ENCODE peak calls at places on chromosomes 13 and 19, in ten cellular contexts. P is testis; A is CD8-positive, alpha-beta T cell; G is mammary epithelial cell; Z is AG04450; J is colonic mucosa; I is endothelial cell of umbilical vein; R is breast epithelium; T is ascending aorta; K is psoas muscle. Q is an unnamed sample.

GRCh38 chr19:10305139-10305806 is 4.3 kb downstream of the ZGLP1 start:
- DNase-seq in P (no peak), A (no peak), G (no peak), Z (no peak), J (no peak), I (no peak), R (no peak), T (no peak), K (peak), Q (peak)

GRCh38 chr13:48775804-48776203 is 122.1 kb downstream of the CYSLTR2 start:
- DNase-seq in P (no peak), A (no peak), G (peak), Z (peak), J (no peak), I (no peak), R (no peak), T (no peak), K (no peak), Q (no peak)

GRCh38 chr13:59946924-59947323 is 216.8 kb downstream of the DIAPH3 start:
- DNase-seq in P (no peak), A (no peak), G (no peak), Z (no peak), J (no peak), I (peak), R (no peak), T (no peak), K (no peak), Q (no peak)

GRCh38 chr13:110921209-110921608 is 6.3 kb upstream of the ANKRD10 start:
- DNase-seq in P (no peak), A (no peak), G (no peak), Z (no peak), J (no peak), I (no peak), R (no peak), T (no peak), K (no peak), Q (no peak)

GRCh38 chr19:33424181-33424580 is 50.7 kb downstream of the CEBPG start:
- DNase-seq in P (no peak), A (no peak), G (no peak), Z (no peak), J (no peak), I (no peak), R (no peak), T (no peak), K (no peak), Q (peak)

GRCh38 chr19:11322269-11323024 is 17.0 kb downstream of the RAB3D start:
- DNase-seq in P (no peak), A (no peak), G (no peak), Z (no peak), J (no peak), I (no peak), R (no peak), T (no peak), K (no peak), Q (no peak)

GRCh38 chr19:13022859-13023636 is 27.8 kb downstream of the NFIX start:
- DNase-seq in P (peak), A (no peak), G (peak), Z (peak), J (peak), I (peak), R (peak), T (no peak), K (peak), Q (no peak)

GRCh38 chr19:12350185-12350889 is 15.1 kb downstream of the ZNF442 start:
- DNase-seq in P (no peak), A (no peak), G (no peak), Z (no peak), J (no peak), I (no peak), R (no peak), T (no peak), K (no peak), Q (no peak)

GRCh38 chr13:71034018-71034417 is 833.0 kb downstream of the DACH1 start:
- DNase-seq in P (no peak), A (no peak), G (no peak), Z (no peak), J (no peak), I (no peak), R (no peak), T (no peak), K (no peak), Q (no peak)

GRCh38 chr13:51453959-51454703 is 1.3 kb upstream of the INTS6 start:
- DNase-seq in P (peak), A (no peak), G (peak), Z (no peak), J (peak), I (peak), R (peak), T (no peak), K (no peak), Q (peak)

GRCh38 chr13:112716461-112716820 is 26.6 kb downstream of the ATP11A start:
- DNase-seq in P (no peak), A (no peak), G (no peak), Z (no peak), J (no peak), I (no peak), R (no peak), T (no peak), K (no peak), Q (no peak)

GRCh38 chr19:4755459-4755858 is 31.8 kb upstream of the DPP9 start:
- DNase-seq in P (no peak), A (no peak), G (no peak), Z (no peak), J (no peak), I (no peak), R (no peak), T (no peak), K (no peak), Q (no peak)

GRCh38 chr13:45885194-45885593 is 33.6 kb upstream of the SIAH3 start:
- DNase-seq in P (no peak), A (no peak), G (no peak), Z (no peak), J (no peak), I (no peak), R (no peak), T (no peak), K (no peak), Q (no peak)

GRCh38 chr19:1254081-1254527 is 5.7 kb downstream of the MIDN start:
- DNase-seq in P (peak), A (no peak), G (no peak), Z (no peak), J (no peak), I (no peak), R (no peak), T (no peak), K (peak), Q (no peak)

GRCh38 chr13:108156749-108157148 is 58.6 kb downstream of the LIG4 start:
- DNase-seq in P (no peak), A (no peak), G (no peak), Z (no peak), J (no peak), I (no peak), R (no peak), T (no peak), K (no peak), Q (no peak)

GRCh38 chr19:14305706-14306105 is 75.5 kb upstream of the ADGRE5 start:
- DNase-seq in P (no peak), A (no peak), G (no peak), Z (no peak), J (no peak), I (no peak), R (no peak), T (no peak), K (no peak), Q (no peak)

GRCh38 chr19:54317108-54317964 is 4.4 kb upstream of the LILRA5 start:
- DNase-seq in P (peak), A (no peak), G (no peak), Z (no peak), J (no peak), I (no peak), R (no peak), T (no peak), K (no peak), Q (no peak)

GRCh38 chr19:55549500-55550320 is 4.4 kb upstream of the SBK3 start:
- DNase-seq in P (no peak), A (no peak), G (peak), Z (peak), J (peak), I (peak), R (no peak), T (no peak), K (peak), Q (peak)

GRCh38 chr19:38975214-38975860 is at the start of gene FBXO17:
- DNase-seq in P (peak), A (no peak), G (peak), Z (no peak), J (peak), I (peak), R (no peak), T (no peak), K (peak), Q (peak)

GRCh38 chr13:66915596-66916185 is 314.4 kb downstream of the PCDH9 start:
- DNase-seq in P (no peak), A (no peak), G (peak), Z (no peak), J (no peak), I (peak), R (no peak), T (no peak), K (no peak), Q (no peak)

GRCh38 chr13:20150561-20150960 is 10.3 kb downstream of the GJA3 start:
- DNase-seq in P (no peak), A (no peak), G (no peak), Z (no peak), J (no peak), I (no peak), R (no peak), T (no peak), K (no peak), Q (no peak)

GRCh38 chr19:53521373-53522202 is 16.4 kb upstream of the ZNF331 start:
- DNase-seq in P (no peak), A (no peak), G (no peak), Z (no peak), J (no peak), I (no peak), R (no peak), T (no peak), K (no peak), Q (no peak)

GRCh38 chr13:60152904-60153303 is 10.8 kb downstream of the DIAPH3 start:
- DNase-seq in P (no peak), A (no peak), G (no peak), Z (no peak), J (no peak), I (no peak), R (no peak), T (no peak), K (no peak), Q (no peak)

GRCh38 chr13:99158846-99159245 is 41.8 kb upstream of the UBAC2 start:
- DNase-seq in P (no peak), A (no peak), G (peak), Z (no peak), J (no peak), I (no peak), R (no peak), T (no peak), K (no peak), Q (no peak)

GRCh38 chr13:42084722-42085121 is 36.3 kb downstream of the DGKH start:
- DNase-seq in P (no peak), A (no peak), G (no peak), Z (no peak), J (no peak), I (no peak), R (no peak), T (no peak), K (no peak), Q (no peak)

GRCh38 chr13:60482012-60482411 is 85.0 kb downstream of the TDRD3 start:
- DNase-seq in P (no peak), A (no peak), G (peak), Z (no peak), J (no peak), I (no peak), R (no peak), T (no peak), K (no peak), Q (no peak)

GRCh38 chr13:41631296-41631965 is 174.1 kb downstream of the RGCC start:
- DNase-seq in P (no peak), A (no peak), G (no peak), Z (no peak), J (no peak), I (no peak), R (no peak), T (no peak), K (no peak), Q (no peak)

GRCh38 chr19:42316223-42317211 is 3.4 kb downstream of the TMEM145 start:
- DNase-seq in P (no peak), A (no peak), G (no peak), Z (no peak), J (no peak), I (no peak), R (no peak), T (no peak), K (no peak), Q (no peak)

GRCh38 chr19:45883881-45884681 is 1.9 kb downstream of the IRF2BP1 start:
- DNase-seq in P (no peak), A (no peak), G (no peak), Z (no peak), J (no peak), I (no peak), R (no peak), T (no peak), K (no peak), Q (no peak)

GRCh38 chr19:51439021-51439465 is 19.2 kb downstream of the SIGLEC8 start:
- DNase-seq in P (no peak), A (peak), G (peak), Z (no peak), J (no peak), I (no peak), R (no peak), T (no peak), K (no peak), Q (peak)
- TF ChIP-seq CTCF in P (no peak), A (peak), G (no peak), Z (peak), J (no peak), I (no peak), R (no peak), T (no peak), K (peak), Q (peak)

GRCh38 chr13:100620792-100621191 is 32.2 kb upstream of the GGACT start:
- DNase-seq in P (no peak), A (no peak), G (no peak), Z (no peak), J (no peak), I (no peak), R (no peak), T (no peak), K (no peak), Q (no peak)

GRCh38 chr13:100627142-100627541 is 38.6 kb upstream of the GGACT start:
- DNase-seq in P (no peak), A (no peak), G (no peak), Z (no peak), J (no peak), I (no peak), R (no peak), T (no peak), K (no peak), Q (no peak)

GRCh38 chr13:100619940-100620339 is 31.4 kb upstream of the GGACT start:
- DNase-seq in P (no peak), A (no peak), G (no peak), Z (no peak), J (no peak), I (no peak), R (no peak), T (no peak), K (no peak), Q (no peak)

GRCh38 chr13:100630564-100630963 is 42.0 kb upstream of the GGACT start:
- DNase-seq in P (no peak), A (no peak), G (no peak), Z (no peak), J (no peak), I (peak), R (no peak), T (no peak), K (no peak), Q (no peak)

DNA sequence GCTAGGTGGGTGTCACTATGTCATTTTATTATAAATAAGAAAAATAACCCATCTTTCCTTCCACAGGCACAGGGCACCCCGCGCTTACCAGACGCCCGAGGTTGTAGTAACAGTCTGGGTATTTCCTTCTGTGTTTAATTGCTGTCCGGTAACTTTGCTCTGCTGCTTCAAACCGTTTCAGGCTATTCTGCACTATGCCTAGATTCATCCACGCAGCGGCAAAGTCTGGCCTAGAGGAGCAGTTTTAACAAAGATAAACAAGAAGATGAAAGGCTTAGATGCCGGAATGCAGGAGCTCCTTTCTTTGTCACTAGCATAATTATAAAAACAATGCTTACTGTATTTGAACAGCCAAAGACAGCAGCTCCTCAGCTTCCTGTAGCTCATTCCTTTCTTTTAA is 36.9 kb upstream of the GGACT start:
- DNase-seq in P (no peak), A (no peak), G (no peak), Z (no peak), J (no peak), I (peak), R (no peak), T (no peak), K (no peak), Q (no peak)
- H3K27ac ChIP-seq in P (no peak), A (no peak), G (no peak), Z (no peak), J (no peak), I (no peak), R (no peak), T (no peak), K (no peak), Q (no peak)

DNA sequence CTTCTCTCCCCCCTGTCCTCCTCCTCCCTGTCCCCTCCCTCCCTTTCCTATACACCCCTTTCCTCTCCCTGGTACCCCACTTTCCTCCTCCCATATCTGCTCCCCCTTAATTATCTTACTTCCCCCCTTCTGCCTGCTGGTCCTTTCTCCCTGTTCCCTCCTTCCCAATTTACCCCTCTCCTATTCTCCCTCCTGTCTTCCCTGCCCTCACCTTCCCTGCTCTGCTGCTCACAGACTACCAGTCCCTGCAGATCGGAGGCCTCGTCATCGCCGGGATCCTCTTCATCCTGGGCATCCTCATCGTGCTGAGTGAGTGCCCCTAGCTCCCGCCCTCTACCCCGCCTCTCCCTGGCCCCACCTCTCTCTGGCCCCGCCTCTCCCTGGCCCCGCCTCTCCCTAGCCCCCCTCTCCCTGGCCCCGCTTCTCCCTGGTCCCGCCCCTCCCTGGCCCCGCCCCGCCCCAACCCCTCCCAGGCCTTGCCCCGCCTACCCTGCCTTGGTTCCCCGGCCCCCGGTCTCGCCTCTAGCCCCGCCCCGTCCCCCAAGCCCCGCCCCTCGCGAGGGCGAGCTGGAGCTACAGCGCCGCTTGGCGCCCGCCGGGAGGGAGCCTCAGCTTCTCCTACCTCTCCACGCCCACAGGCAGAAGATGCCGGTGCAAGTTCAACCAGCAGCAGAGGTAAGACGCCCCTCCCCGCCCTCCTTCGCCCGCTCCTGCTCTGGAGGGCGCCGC is 2.0 kb upstream of the FXYD7 start:
- DNase-seq in P (peak), A (peak), G (peak), Z (peak), J (peak), I (peak), R (peak), T (peak), K (peak), Q (peak)
- TF ChIP-seq CTCF in P (no peak), A (peak), G (peak), Z (peak), J (no peak), I (peak), R (no peak), T (peak), K (peak), Q (peak)

GRCh38 chr19:6232567-6232966 is 47.2 kb downstream of the MLLT1 start:
- DNase-seq in P (no peak), A (no peak), G (peak), Z (peak), J (no peak), I (no peak), R (no peak), T (no peak), K (peak), Q (no peak)
- H3K27ac ChIP-seq in P (no peak), A (no peak), G (no peak), Z (peak), J (no peak), I (no peak), R (peak), T (no peak), K (no peak), Q (no peak)

DNA sequence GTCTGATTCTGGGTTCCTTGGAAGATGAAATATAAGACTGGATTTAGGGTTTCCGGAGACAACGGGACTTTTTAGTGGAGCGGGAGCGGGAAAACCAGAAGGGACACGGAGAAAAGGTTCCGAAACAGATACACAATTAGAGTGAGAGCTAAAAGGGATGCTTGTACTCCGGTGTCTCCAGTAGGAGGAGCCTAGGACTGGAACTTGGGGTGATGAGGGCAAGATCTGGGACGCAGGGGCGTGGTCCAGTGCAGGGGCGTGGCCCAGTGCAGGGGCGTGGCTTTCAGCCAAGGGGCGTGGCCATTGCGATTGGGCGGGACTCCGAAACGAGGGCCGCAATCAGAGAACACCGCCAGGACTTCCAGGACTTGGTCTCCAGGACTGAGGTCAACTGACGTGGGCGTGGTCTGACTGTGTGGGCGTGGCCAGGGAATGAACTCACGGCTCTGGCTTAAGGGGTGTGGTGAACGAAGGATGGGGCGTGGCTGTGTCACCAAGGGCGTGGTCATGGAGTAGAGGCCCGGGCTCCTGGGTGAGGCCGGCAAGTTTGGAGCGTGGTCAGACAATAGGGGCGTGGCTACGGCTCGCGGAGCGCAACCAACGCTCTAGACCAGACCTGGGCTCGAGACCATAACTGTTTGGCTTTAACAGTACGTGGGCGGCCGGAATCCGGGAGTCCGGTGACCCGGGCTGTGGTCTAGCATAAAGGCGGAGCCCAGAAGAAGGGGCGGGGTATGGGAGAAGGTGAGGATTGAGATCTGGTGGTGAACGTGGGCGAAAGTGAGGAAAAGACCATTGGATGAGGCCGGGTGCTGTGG is at the start of gene DKKL1:
- DNase-seq in P (peak), A (peak), G (peak), Z (peak), J (peak), I (peak), R (peak), T (peak), K (peak), Q (peak)
- TF ChIP-seq CTCF in P (no peak), A (no peak), G (no peak), Z (peak), J (no peak), I (no peak), R (no peak), T (no peak), K (no peak), Q (peak)

Q was measured in WERI-Rb-1.